ENCODE peak calls at places on chromosomes 3 and 15, in four cellular contexts. I is GM12891, N is K562, D is GM12878. U is an unnamed sample.

GRCh38 chr15:84834227-84834955 is 17.2 kb downstream of the ALPK3 start:
- DNase-seq in I (no peak), N (no peak), D (no peak), U (no peak)

GRCh38 chr3:55059027-55059629 is 131.3 kb upstream of the LRTM1 start:
- DNase-seq in I (no peak), N (no peak), D (no peak), U (no peak)

GRCh38 chr15:31485911-31486461 is 159.4 kb downstream of the KLF13 start:
- DNase-seq in I (no peak), N (no peak), D (no peak), U (no peak)

GRCh38 chr3:71339049-71339448 is 244.5 kb downstream of the FOXP1 start:
- DNase-seq in I (no peak), N (no peak), D (no peak), U (no peak)

GRCh38 chr3:128226794-128227399 is 73.6 kb downstream of the EEFSEC start:
- DNase-seq in I (peak; percentile 27), N (peak; percentile 78), D (no peak), U (no peak)

GRCh38 chr3:65831733-65832425 is 206.8 kb downstream of the MAGI1 start:
- DNase-seq in I (no peak), N (no peak), D (no peak), U (no peak)

GRCh38 chr3:51679318-51679717 is 8.3 kb downstream of the TEX264 start:
- DNase-seq in I (no peak), N (no peak), D (no peak), U (no peak)

GRCh38 chr3:150825192-150825915 is 62.4 kb upstream of the SIAH2 start:
- DNase-seq in I (no peak), N (no peak), D (no peak), U (no peak)

GRCh38 chr3:30124435-30125390 is 481.7 kb upstream of the TGFBR2 start:
- DNase-seq in I (no peak), N (no peak), D (no peak), U (no peak)

GRCh38 chr15:92898988-92899909 is 875 bp upstream of the CHD2 start:
- DNase-seq in I (no peak), N (no peak), D (no peak), U (no peak)

GRCh38 chr3:8423307-8423706 is 78.3 kb upstream of the LMCD1 start:
- DNase-seq in I (no peak), N (no peak), D (no peak), U (no peak)

GRCh38 chr3:141972394-141972793 is 96.0 kb downstream of the ATP1B3 start:
- DNase-seq in I (no peak), N (no peak), D (no peak), U (no peak)

GRCh38 chr3:173065543-173065970 is 75.5 kb downstream of the SPATA16 start:
- DNase-seq in I (no peak), N (no peak), D (no peak), U (no peak)

GRCh38 chr3:114722530-114722929 is 424.6 kb downstream of the ZBTB20 start:
- DNase-seq in I (no peak), N (no peak), D (no peak), U (no peak)

GRCh38 chr3:152574461-152575079 is 260.4 kb upstream of the P2RY1 start:
- DNase-seq in I (no peak), N (peak; percentile 43), D (peak; percentile 26), U (peak; percentile 23)

GRCh38 chr15:74192751-74193150 is 9.8 kb downstream of the STRA6 start:
- DNase-seq in I (no peak), N (no peak), D (no peak), U (no peak)

GRCh38 chr3:182969277-182969676 is 11.1 kb downstream of the DCUN1D1 start:
- DNase-seq in I (no peak), N (no peak), D (no peak), U (no peak)

GRCh38 chr3:70824785-70825184 is 512.3 kb upstream of the MDFIC2 start:
- DNase-seq in I (no peak), N (no peak), D (no peak), U (no peak)

GRCh38 chr3:167918686-167919085 is 177.0 kb downstream of the GOLIM4 start:
- DNase-seq in I (no peak), N (no peak), D (no peak), U (no peak)

GRCh38 chr3:179769411-179770247 is 116.8 kb downstream of the USP13 start:
- DNase-seq in I (peak; percentile 13), N (peak; percentile 13), D (no peak), U (no peak)

GRCh38 chr15:77723756-77724155 is 91.0 kb upstream of the LINGO1 start:
- DNase-seq in I (no peak), N (no peak), D (no peak), U (no peak)

GRCh38 chr3:137165117-137165806 is 207.5 kb downstream of the IL20RB start:
- DNase-seq in I (no peak), N (peak; percentile 16), D (no peak), U (no peak)

GRCh38 chr3:12862387-12862786 is 21.0 kb upstream of the RPL32 start:
- DNase-seq in I (no peak), N (no peak), D (no peak), U (no peak)

GRCh38 chr3:107985496-107985895 is 105.3 kb downstream of the CD47 start:
- DNase-seq in I (peak; percentile 16), N (no peak), D (peak; percentile 13), U (no peak)

GRCh38 chr3:142645236-142645793 is 49.1 kb downstream of the PLS1 start:
- DNase-seq in I (no peak), N (no peak), D (no peak), U (no peak)

GRCh38 chr3:134029734-134030381 is at the start of gene SLCO2A1:
- DNase-seq in I (peak; percentile 32), N (no peak), D (no peak), U (no peak)

GRCh38 chr15:41495736-41496599 is 2.3 kb downstream of the ITPKA start:
- DNase-seq in I (no peak), N (peak; percentile 88), D (no peak), U (no peak)

GRCh38 chr15:52440414-52440813 is 88.3 kb downstream of the MYO5A start:
- DNase-seq in I (no peak), N (no peak), D (no peak), U (peak; percentile 10)

DNA sequence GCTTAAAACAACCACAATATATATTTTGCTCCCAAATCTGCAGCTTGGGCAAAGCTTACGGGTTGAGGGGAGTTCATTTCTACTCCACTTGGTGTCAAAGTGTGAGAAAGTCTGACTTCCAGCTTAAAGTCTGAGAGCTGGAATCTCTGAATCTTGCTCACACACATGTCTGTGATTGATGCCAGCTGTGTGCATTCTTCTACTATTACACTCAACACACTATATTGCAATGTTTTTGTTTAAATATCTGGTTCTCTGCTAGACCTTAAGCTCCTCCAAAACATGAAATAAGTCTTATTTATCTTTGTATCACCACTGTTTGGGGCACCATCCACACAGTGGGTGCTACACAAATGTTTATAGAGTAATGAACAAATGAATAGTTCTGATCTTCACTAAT is 36.7 kb upstream of the SECISBP2L start:
- DNase-seq in I (no peak), N (no peak), D (no peak), U (no peak)
- TF ChIP-seq SPI1 in I (no peak), N (no peak), D (no peak), U (no peak)

DNA sequence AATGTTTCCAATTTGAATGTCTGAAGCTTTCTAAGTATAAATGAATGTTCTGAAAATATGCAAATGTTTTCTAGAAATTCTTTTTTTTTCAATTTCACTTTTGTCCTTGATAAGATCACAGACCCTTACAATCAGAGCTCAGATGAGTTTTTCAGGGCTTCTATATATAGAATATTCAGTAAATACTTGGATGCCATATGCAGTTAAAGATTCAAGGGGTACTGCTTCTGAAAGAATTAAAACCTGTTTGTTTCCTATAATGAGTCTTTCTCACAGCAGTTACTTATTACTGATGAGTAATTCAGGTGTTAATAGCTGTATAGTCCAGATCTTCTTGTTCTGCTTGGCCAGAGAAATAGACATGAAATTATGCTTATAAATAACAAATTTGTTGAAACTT is 812.6 kb downstream of the ZPLD1 start:
- DNase-seq in I (no peak), N (no peak), D (no peak), U (no peak)
- TF ChIP-seq SPI1 in I (no peak), N (no peak), D (no peak), U (no peak)

GRCh38 chr15:28975766-28976179 is 90.0 kb downstream of the APBA2 start:
- DNase-seq in I (peak; percentile 43), N (peak; percentile 74), D (no peak), U (peak; percentile 48)
- TF ChIP-seq SPI1 in I (no peak), N (no peak), D (no peak), U (no peak)

DNA sequence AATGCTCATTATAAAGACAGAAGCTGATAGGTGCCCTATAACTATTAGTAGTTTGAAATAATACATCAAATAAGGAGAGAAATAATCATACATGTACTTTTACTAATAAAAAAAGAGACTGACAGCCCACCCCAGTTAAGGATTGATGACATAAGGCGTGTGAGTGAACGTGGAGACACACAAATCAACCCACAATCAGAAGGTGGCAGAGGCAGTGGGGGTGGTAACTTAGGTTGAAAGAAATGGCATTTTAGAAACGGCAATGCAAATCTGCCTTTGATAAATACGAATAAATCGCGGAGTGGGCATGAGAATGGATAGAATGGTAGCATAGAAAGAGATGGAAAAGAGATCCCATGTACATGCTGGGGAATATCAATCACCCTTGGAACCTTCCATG is 256.2 kb upstream of the ATP10A start:
- DNase-seq in I (no peak), N (no peak), D (no peak), U (no peak)
- TF ChIP-seq SPI1 in I (no peak), N (no peak), D (no peak), U (no peak)

U was measured in HL-60.